ENCODE peak calls at places on chromosome 22, in nine cellular contexts. L is right lobe of liver, D is suprapubic skin, Z is WTC11, Y is Calu3, G is transverse colon, K is omental fat pad, J is uterus, O is fibroblast of lung. U is an unnamed sample.

GRCh38 chr22:38338772-38339379 is 21.6 kb upstream of the CSNK1E start:
- DNase-seq in L (peak), D (peak), Z (peak), Y (no peak), G (peak), K (no peak), J (no peak), O (no peak), U (peak)

GRCh38 chr22:40499187-40499753 is 128.9 kb downstream of the SGSM3 start:
- DNase-seq in L (no peak), D (no peak), Z (no peak), Y (peak), G (no peak), K (no peak), J (peak), O (peak), U (no peak)

GRCh38 chr22:50278461-50278860 is 8.3 kb upstream of the MAPK11 start:
- DNase-seq in L (no peak), D (no peak), Z (no peak), Y (no peak), G (no peak), K (no peak), J (no peak), O (no peak), U (no peak)

GRCh38 chr22:38745676-38746460 is 9.9 kb downstream of the SUN2 start:
- DNase-seq in L (no peak), D (no peak), Z (no peak), Y (no peak), G (peak), K (no peak), J (no peak), O (no peak), U (no peak)

GRCh38 chr22:20299736-20300136 is 20.1 kb downstream of the DGCR6L start:
- DNase-seq in L (peak), D (no peak), Z (no peak), Y (no peak), G (peak), K (no peak), J (peak), O (no peak), U (no peak)

GRCh38 chr22:17802822-17803221 is 28.6 kb upstream of the BID start:
- DNase-seq in L (no peak), D (no peak), Z (no peak), Y (no peak), G (no peak), K (no peak), J (no peak), O (no peak), U (no peak)

GRCh38 chr22:31160328-31160978 is 471 bp downstream of the RNF185 start:
- DNase-seq in L (no peak), D (no peak), Z (no peak), Y (no peak), G (peak), K (no peak), J (no peak), O (peak), U (no peak)

GRCh38 chr22:42646569-42647525 is 2.3 kb downstream of the CYB5R3 start:
- DNase-seq in L (peak), D (no peak), Z (no peak), Y (no peak), G (peak), K (no peak), J (peak), O (peak), U (peak)

GRCh38 chr22:17583151-17583550 is 19.9 kb downstream of the SLC25A18 start:
- DNase-seq in L (no peak), D (no peak), Z (no peak), Y (no peak), G (no peak), K (no peak), J (no peak), O (no peak), U (no peak)

GRCh38 chr22:47850644-47851151 is 1088.2 kb downstream of the TBC1D22A start:
- DNase-seq in L (no peak), D (no peak), Z (no peak), Y (no peak), G (no peak), K (no peak), J (no peak), O (no peak), U (no peak)

GRCh38 chr22:30602049-30602448 is 4.9 kb upstream of the TCN2 start:
- DNase-seq in L (no peak), D (no peak), Z (no peak), Y (peak), G (no peak), K (no peak), J (no peak), O (peak), U (no peak)

GRCh38 chr22:49480896-49481650 is 346.6 kb downstream of the BRD1 start:
- DNase-seq in L (no peak), D (no peak), Z (no peak), Y (no peak), G (no peak), K (no peak), J (no peak), O (no peak), U (no peak)

GRCh38 chr22:17866127-17866526 is 91.9 kb upstream of the BID start:
- DNase-seq in L (no peak), D (no peak), Z (no peak), Y (no peak), G (no peak), K (no peak), J (no peak), O (no peak), U (no peak)

DNA sequence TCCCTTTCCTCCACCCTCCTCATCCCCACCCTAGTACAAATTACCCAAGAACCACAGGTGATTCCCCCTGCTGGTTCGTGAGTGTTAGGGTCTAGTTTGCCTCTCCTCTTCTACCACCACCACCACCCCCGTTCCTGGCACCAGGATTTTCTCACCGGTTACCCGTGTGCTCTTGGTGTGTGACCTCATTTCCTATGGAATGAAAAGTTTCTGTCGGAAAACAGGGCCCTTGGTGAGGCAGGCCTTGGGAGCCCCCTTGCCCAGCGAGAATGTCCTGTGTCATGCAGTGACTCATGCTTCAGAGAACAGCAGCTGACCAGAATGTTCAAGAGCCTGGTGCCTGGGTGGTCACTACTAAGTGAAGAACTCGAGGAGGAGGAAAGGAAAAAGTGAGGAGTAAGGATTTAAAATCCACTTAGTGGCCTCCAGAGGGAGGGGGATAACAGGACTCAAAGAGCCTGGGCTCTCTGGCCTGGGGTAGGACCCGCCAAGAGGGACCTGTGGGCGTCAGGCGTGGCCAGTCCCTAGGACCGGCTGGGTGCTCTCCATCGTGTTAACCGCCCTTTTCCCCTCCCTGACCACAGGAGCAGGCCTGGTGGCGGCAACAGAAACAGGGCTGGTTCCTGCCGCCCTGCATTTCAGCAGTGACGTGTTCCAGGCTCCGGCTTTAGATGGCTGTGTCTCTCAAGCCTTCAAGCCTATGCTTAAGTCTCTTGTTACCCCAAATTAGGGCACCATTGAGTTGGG is 30.2 kb downstream of the C22orf31 start:
- DNase-seq in L (peak), D (no peak), Z (no peak), Y (peak), G (peak), K (peak), J (peak), O (peak), U (no peak)
- TF ChIP-seq CTCF in L (no peak), D (no peak), Z (no peak), Y (peak), G (peak), K (no peak), J (peak), O (peak), U (peak)

DNA sequence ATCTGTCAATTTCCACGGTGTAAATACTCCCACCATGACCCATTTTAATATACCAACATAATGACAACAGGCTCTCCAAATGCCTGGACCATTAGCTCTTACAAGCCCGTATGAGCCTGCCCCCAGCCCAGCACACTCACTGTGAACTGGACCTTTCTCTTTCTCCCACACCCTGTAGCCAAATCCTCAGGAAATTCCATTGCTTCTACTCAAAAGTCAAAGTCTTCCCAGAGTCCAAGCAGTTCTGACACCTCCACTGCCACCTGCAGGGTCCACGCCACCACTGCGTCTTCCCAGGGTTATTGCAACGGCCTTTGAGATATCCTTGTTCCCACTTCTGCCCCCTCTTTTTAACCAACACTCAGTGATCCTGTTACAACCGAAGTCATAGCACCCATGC is 110.1 kb upstream of the ASPHD2 start:
- DNase-seq in L (no peak), D (no peak), Z (no peak), Y (peak), G (no peak), K (no peak), J (no peak), O (peak), U (no peak)
- TF ChIP-seq CTCF in L (no peak), D (no peak), Z (no peak), Y (no peak), G (no peak), K (no peak), J (no peak), O (peak), U (peak)

DNA sequence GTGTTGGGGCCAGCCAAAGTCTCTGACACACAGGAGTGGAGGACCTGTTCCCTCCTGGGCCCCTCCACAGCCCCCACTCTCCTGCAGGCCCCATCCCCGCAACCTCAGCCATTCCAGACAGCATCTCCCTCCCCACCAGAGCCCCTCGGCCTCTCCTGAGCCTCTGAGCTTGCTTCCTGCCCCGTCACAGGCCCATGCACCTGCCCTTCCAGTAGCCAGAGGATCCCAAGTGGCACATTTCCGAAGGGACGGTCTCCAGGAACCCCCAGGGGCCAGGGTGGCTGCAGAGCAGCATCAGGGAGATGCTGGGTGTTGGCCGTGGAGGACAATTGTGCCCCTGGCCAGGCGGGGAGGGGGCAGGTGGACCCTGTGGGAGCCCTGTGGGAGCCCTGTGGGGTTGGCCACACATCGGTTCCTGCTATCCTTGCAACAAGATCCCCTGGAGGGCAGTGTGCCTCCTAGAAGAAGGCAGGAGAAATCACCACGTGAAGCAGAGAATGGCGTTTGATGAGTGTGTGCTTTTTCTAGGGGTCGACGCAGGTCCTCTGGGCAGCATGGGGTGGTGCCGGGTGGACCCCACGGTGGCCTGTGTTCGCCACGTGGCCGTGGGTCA is 45.3 kb upstream of the PPARA start:
- DNase-seq in L (no peak), D (no peak), Z (no peak), Y (peak), G (no peak), K (no peak), J (no peak), O (peak), U (no peak)
- TF ChIP-seq CTCF in L (no peak), D (no peak), Z (no peak), Y (no peak), G (no peak), K (no peak), J (no peak), O (no peak), U (peak)

GRCh38 chr22:29369460-29369859 is 18.9 kb downstream of the AP1B1 start:
- DNase-seq in L (no peak), D (no peak), Z (peak), Y (no peak), G (peak), K (peak), J (peak), O (peak), U (no peak)

GRCh38 chr22:29375436-29376076 is 12.8 kb downstream of the AP1B1 start:
- DNase-seq in L (no peak), D (no peak), Z (no peak), Y (no peak), G (no peak), K (no peak), J (no peak), O (no peak), U (no peak)

GRCh38 chr22:29370556-29370955 is 17.8 kb downstream of the AP1B1 start:
- DNase-seq in L (no peak), D (no peak), Z (no peak), Y (no peak), G (no peak), K (no peak), J (no peak), O (no peak), U (no peak)
- TF ChIP-seq CTCF in L (no peak), D (no peak), Z (no peak), Y (no peak), G (no peak), K (no peak), J (no peak), O (no peak), U (no peak)

DNA sequence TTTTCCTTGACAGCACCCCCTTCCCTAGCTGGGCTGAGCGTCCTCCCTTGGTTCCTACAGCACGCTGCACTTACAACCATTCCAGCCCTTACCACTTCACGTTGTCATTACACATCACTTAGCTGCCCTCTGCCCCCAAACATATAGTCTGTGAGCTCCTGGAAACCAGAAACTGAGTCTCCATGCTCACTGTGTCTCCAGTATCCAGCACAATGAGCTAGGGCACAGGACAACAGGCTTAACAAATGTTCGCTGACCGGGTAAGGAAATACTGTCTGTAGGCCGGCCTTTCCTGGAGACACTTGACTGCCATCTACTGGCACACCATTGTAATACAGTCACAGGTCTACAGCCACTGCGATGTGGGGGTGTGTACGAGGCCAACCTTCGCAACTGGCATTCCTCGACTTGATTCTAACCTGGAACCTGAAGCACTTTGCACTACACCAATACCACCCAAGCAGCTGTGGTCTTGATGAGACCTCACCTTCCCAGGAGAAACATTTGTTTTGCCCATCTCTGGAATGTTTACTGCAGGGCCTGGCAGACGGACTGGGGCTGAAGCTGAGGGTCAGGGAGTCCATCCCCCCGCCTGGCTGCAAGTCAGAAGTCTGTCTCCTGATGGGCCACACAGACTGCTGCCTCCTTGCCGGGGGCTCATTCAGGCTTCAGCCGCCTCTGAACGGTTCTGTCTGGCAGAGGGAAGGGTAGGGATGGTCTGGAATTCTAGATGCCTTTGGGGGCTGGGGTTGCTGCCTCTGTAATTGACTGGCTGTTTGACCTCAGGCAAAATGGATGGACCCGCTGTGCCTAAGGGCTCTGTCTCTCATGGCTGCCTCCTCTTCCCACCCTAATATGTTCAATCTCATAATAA is 72.0 kb downstream of the SYN3 start:
- DNase-seq in L (peak), D (peak), Z (peak), Y (peak), G (peak), K (peak), J (peak), O (peak), U (no peak)
- TF ChIP-seq CTCF in L (peak), D (peak), Z (peak), Y (peak), G (peak), K (no peak), J (peak), O (peak), U (peak)

DNA sequence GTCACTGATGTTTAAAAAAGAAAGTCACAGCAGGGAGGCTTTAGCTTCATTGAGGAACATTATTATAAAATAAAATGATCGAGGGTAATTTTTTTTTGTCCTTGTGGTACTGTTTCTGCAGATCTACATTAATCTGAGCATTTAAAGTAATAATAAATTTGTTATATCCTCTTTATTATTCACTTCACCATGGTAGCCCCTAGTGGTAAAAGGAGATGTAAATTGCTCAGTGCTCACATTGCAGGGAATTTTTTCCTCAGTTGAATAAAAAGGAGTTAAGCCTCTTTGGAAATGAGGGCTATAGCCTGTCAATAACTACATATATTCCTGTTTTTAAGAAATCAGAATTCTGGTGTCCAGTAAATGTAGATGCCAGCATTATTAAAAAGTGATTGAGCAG is 99.7 kb upstream of the VPREB1 start:
- DNase-seq in L (no peak), D (no peak), Z (no peak), Y (no peak), G (no peak), K (no peak), J (no peak), O (no peak), U (no peak)
- TF ChIP-seq CTCF in L (peak), D (no peak), Z (no peak), Y (peak), G (no peak), K (no peak), J (no peak), O (peak), U (peak)

GRCh38 chr22:21643533-21644357 is 1.6 kb downstream of the SDF2L1 start:
- DNase-seq in L (no peak), D (no peak), Z (no peak), Y (no peak), G (no peak), K (no peak), J (no peak), O (no peak), U (no peak)

GRCh38 chr22:21640810-21641209 is 1.3 kb upstream of the SDF2L1 start:
- DNase-seq in L (no peak), D (no peak), Z (no peak), Y (no peak), G (no peak), K (no peak), J (no peak), O (no peak), U (no peak)

GRCh38 chr22:21641417-21641794 is 696 bp upstream of the SDF2L1 start:
- DNase-seq in L (peak), D (no peak), Z (no peak), Y (peak), G (peak), K (no peak), J (no peak), O (peak), U (no peak)

GRCh38 chr22:21642584-21643448 is 714 bp downstream of the SDF2L1 start:
- DNase-seq in L (peak), D (no peak), Z (peak), Y (peak), G (peak), K (no peak), J (no peak), O (peak), U (no peak)

GRCh38 chr22:21641795-21642583 is at the start of gene SDF2L1:
- DNase-seq in L (peak), D (peak), Z (peak), Y (peak), G (peak), K (peak), J (peak), O (peak), U (peak)
- TF ChIP-seq CTCF in L (peak), D (no peak), Z (no peak), Y (no peak), G (no peak), K (no peak), J (peak), O (no peak), U (peak)